ENCODE peak calls at places on chromosomes 4 and X, in ten cellular contexts. U, N, X, G, P, V, R, B, W and L are unnamed samples.

GRCh38 chr4:38489924-38490639 is 173.9 kb upstream of the KLF3 start:
- DNase-seq in P (peak), X (no peak), W (peak), V (no peak), U (no peak), N (peak), R (no peak), B (no peak), G (no peak), L (no peak)

GRCh38 chrX:97389761-97390192 is 506.1 kb downstream of the RPA4 start:
- DNase-seq in U (no peak), V (no peak), N (no peak), X (no peak), W (no peak), P (peak), B (no peak), G (peak), R (no peak), L (no peak)

GRCh38 chr4:116413222-116413621 is 672.2 kb downstream of the TRAM1L1 start:
- DNase-seq in U (no peak), R (no peak), N (no peak), B (no peak), X (no peak), P (no peak), V (no peak), W (no peak), G (no peak), L (no peak)

GRCh38 chr4:187098429-187098828 is 374.8 kb upstream of the FAT1 start:
- DNase-seq in P (no peak), W (no peak), R (no peak), B (no peak), V (no peak), G (no peak), N (no peak), U (no peak), X (no peak), L (no peak)

GRCh38 chrX:52509916-52510315 is 6.9 kb downstream of the XAGE1B start:
- DNase-seq in B (no peak), V (no peak), G (no peak), P (no peak), N (no peak), X (no peak), U (no peak), R (no peak), W (no peak), L (no peak)

GRCh38 chrX:32896132-32896531 is 315.2 kb downstream of the DMD start:
- DNase-seq in U (no peak), R (no peak), V (no peak), G (no peak), W (no peak), X (no peak), N (no peak), B (peak), P (no peak), L (no peak)

GRCh38 chr4:94472056-94472826 is 20.5 kb downstream of the PDLIM5 start:
- DNase-seq in B (no peak), V (no peak), X (no peak), P (peak), W (peak), G (no peak), U (no peak), N (no peak), R (no peak), L (no peak)

GRCh38 chr4:183141997-183142396 is 42.9 kb downstream of the WWC2 start:
- DNase-seq in U (no peak), N (no peak), W (no peak), R (no peak), G (no peak), V (no peak), P (no peak), B (no peak), X (no peak), L (no peak)

GRCh38 chr4:8355864-8356565 is 84.5 kb downstream of the ACOX3 start:
- DNase-seq in V (no peak), U (no peak), B (no peak), X (no peak), W (no peak), G (no peak), P (peak), N (no peak), R (no peak), L (peak)

GRCh38 chr4:113869743-113870375 is 108.3 kb upstream of the CAMK2D start:
- DNase-seq in R (no peak), G (peak), U (peak), W (peak), P (no peak), N (no peak), V (no peak), X (no peak), B (peak), L (peak)

GRCh38 chr4:24794916-24795665 is at the start of gene SOD3:
- DNase-seq in U (peak), R (peak), X (peak), W (peak), V (peak), N (peak), B (no peak), P (peak), G (no peak), L (peak)

GRCh38 chrX:55487143-55487542 is 2.5 kb downstream of the USP51 start:
- DNase-seq in B (no peak), X (no peak), R (no peak), W (no peak), V (no peak), U (no peak), G (no peak), P (no peak), N (no peak), L (no peak)

GRCh38 chr4:168765726-168766125 is 244.3 kb downstream of the CBR4 start:
- DNase-seq in B (no peak), R (no peak), X (no peak), N (peak), U (peak), G (no peak), V (peak), W (peak), P (peak), L (no peak)

GRCh38 chr4:56909083-56909981 is 1.6 kb downstream of the REST start:
- DNase-seq in G (no peak), X (peak), U (peak), W (peak), P (peak), B (peak), R (no peak), N (peak), V (peak), L (peak)

GRCh38 chr4:76955187-76955586 is 5.6 kb downstream of the SEPTIN11 start:
- DNase-seq in R (no peak), X (no peak), G (no peak), N (no peak), U (no peak), V (no peak), B (no peak), W (no peak), P (peak), L (no peak)

GRCh38 chr4:127623755-127624087 is 9.0 kb upstream of the INTU start:
- DNase-seq in N (no peak), P (peak), V (no peak), W (no peak), G (no peak), B (no peak), X (no peak), R (no peak), U (no peak), L (no peak)

GRCh38 chrX:103356023-103356798 is at the start of gene TCEAL9:
- DNase-seq in X (no peak), U (no peak), N (peak), P (peak), W (peak), B (no peak), R (peak), V (peak), G (peak), L (peak)

GRCh38 chrX:129781134-129782014 is 1.6 kb downstream of the SASH3 start:
- DNase-seq in P (no peak), B (peak), V (no peak), W (peak), R (no peak), G (no peak), X (no peak), U (no peak), N (peak), L (peak)

GRCh38 chrX:11739796-11740195 is 18.2 kb upstream of the MSL3 start:
- DNase-seq in X (no peak), B (no peak), R (no peak), G (no peak), N (no peak), W (no peak), U (no peak), P (no peak), V (no peak), L (no peak)

GRCh38 chrX:143635915-143636314 is at the start of gene SLITRK4:
- DNase-seq in U (no peak), X (peak), B (no peak), G (no peak), R (no peak), N (no peak), W (peak), P (peak), V (no peak), L (no peak)

GRCh38 chrX:67288958-67289641 is 254.7 kb upstream of the AR start:
- DNase-seq in U (no peak), B (no peak), V (no peak), G (no peak), W (no peak), P (no peak), X (no peak), N (no peak), R (peak), L (no peak)

GRCh38 chr4:15238720-15239119 is 189.1 kb upstream of the C1QTNF7 start:
- DNase-seq in R (no peak), W (peak), U (no peak), V (no peak), P (peak), X (peak), N (no peak), G (no peak), B (peak), L (no peak)

GRCh38 chrX:111395132-111395531 is 16.9 kb downstream of the DCX start:
- DNase-seq in G (no peak), B (no peak), N (no peak), U (no peak), W (no peak), X (no peak), R (no peak), P (no peak), V (no peak), L (no peak)

GRCh38 chrX:63652086-63652775 is 132.8 kb downstream of the ARHGEF9 start:
- DNase-seq in G (no peak), U (no peak), N (no peak), B (no peak), V (no peak), R (no peak), P (peak), W (no peak), X (no peak), L (no peak)

GRCh38 chr4:72743078-72743477 is 174.1 kb upstream of the ADAMTS3 start:
- DNase-seq in G (no peak), N (no peak), P (no peak), W (no peak), U (no peak), X (no peak), R (no peak), B (no peak), V (no peak), L (no peak)

GRCh38 chr4:180947421-180947820 is 1295.8 kb upstream of the TENM3 start:
- DNase-seq in U (no peak), V (no peak), W (no peak), B (peak), X (no peak), G (peak), N (no peak), P (peak), R (no peak), L (no peak)

GRCh38 chr4:28360681-28361080 is 1500.0 kb downstream of the STIM2 start:
- DNase-seq in P (no peak), X (no peak), G (no peak), V (no peak), R (no peak), W (no peak), B (no peak), N (no peak), U (no peak), L (no peak)

GRCh38 chr4:74796631-74797030 is 2.3 kb upstream of the BTC start:
- DNase-seq in V (no peak), U (no peak), P (no peak), X (no peak), R (no peak), G (no peak), B (no peak), N (no peak), W (no peak), L (no peak)

GRCh38 chr4:20026456-20026855 is 225.2 kb upstream of the SLIT2 start:
- DNase-seq in R (no peak), G (no peak), W (no peak), V (no peak), X (no peak), B (no peak), N (no peak), U (no peak), P (peak), L (no peak)

GRCh38 chrX:75156537-75156945 is 458 bp upstream of the ABCB7 start:
- DNase-seq in U (no peak), B (no peak), W (peak), N (no peak), X (no peak), G (no peak), V (no peak), R (no peak), P (peak), L (no peak)

GRCh38 chr4:11720292-11720691 is 291.6 kb upstream of the HS3ST1 start:
- DNase-seq in P (peak), N (no peak), R (no peak), W (peak), G (no peak), B (peak), V (no peak), X (no peak), U (no peak), L (no peak)

GRCh38 chr4:169810325-169811323 is 52.9 kb upstream of the HPF1 start:
- DNase-seq in V (peak), B (peak), U (no peak), R (no peak), N (no peak), W (peak), X (peak), P (peak), G (peak), L (no peak)
- H3K4me3 ChIP-seq in V (no peak), B (no peak), U (no peak), R (no peak), N (no peak), W (no peak), X (no peak), P (no peak), G (no peak), L (no peak)

GRCh38 chr4:156773648-156774357 is 197.8 kb downstream of the PDGFC start:
- DNase-seq in U (no peak), W (no peak), N (no peak), G (no peak), P (no peak), V (no peak), R (no peak), X (no peak), B (no peak), L (no peak)

GRCh38 chr4:156778093-156778492 is 193.5 kb downstream of the PDGFC start:
- DNase-seq in G (no peak), V (no peak), W (no peak), P (no peak), R (no peak), X (no peak), N (no peak), B (no peak), U (no peak), L (no peak)

GRCh38 chr4:156771171-156771837 is 200.3 kb downstream of the PDGFC start:
- DNase-seq in N (no peak), X (peak), R (no peak), P (peak), B (peak), W (no peak), V (peak), G (peak), U (peak), L (no peak)

GRCh38 chr4:156775803-156776202 is 195.8 kb downstream of the PDGFC start:
- DNase-seq in V (no peak), U (no peak), R (no peak), N (no peak), X (no peak), B (no peak), P (no peak), G (no peak), W (no peak), L (no peak)

GRCh38 chr4:156774422-156774821 is 197.2 kb downstream of the PDGFC start:
- DNase-seq in X (no peak), N (peak), G (no peak), V (peak), B (no peak), W (no peak), U (peak), P (peak), R (no peak), L (no peak)
- H3K4me3 ChIP-seq in X (no peak), N (no peak), G (no peak), V (no peak), B (no peak), W (no peak), U (peak), P (no peak), R (no peak), L (no peak)

DNA sequence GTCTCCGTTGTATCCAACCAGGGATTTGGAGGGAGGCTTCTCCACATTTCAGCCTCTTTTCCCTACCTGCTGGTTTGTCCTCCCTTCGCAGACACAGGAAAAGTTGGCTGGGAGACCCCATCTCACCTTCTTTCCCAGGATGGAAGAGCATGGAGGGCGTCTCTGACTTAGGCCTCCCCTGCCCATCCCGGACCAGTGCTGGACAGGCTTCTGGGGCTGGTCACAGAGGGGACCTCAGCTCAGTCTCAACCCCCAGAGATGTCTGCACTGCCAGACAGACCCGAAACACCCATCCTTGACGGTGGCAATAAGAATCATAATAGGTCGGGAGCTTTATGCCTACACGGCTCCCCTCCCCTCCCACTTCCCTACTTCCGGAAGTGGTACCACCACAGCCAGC is 1.6 kb downstream of the WFS1 start:
- DNase-seq in W (no peak), V (no peak), G (no peak), U (no peak), N (no peak), X (no peak), P (no peak), R (no peak), B (no peak), L (no peak)
- H3K4me3 ChIP-seq in W (no peak), V (no peak), G (peak), U (peak), N (no peak), X (no peak), P (no peak), R (peak), B (no peak), L (peak)

GRCh38 chrX:41108007-41108683 is 22.9 kb downstream of the USP9X start:
- DNase-seq in N (no peak), W (no peak), V (no peak), P (no peak), G (no peak), B (no peak), X (no peak), U (no peak), R (no peak), L (no peak)
- H3K4me3 ChIP-seq in N (no peak), W (no peak), V (no peak), P (no peak), G (no peak), B (no peak), X (no peak), U (no peak), R (no peak), L (no peak)

GRCh38 chr4:82515705-82516104 is 46.1 kb downstream of the TMEM150C start:
- DNase-seq in P (peak), W (no peak), R (peak), V (peak), B (no peak), U (no peak), G (no peak), N (peak), X (no peak), L (no peak)
- H3K4me3 ChIP-seq in P (no peak), W (no peak), R (no peak), V (no peak), B (no peak), U (no peak), G (no peak), N (no peak), X (no peak), L (no peak)

DNA sequence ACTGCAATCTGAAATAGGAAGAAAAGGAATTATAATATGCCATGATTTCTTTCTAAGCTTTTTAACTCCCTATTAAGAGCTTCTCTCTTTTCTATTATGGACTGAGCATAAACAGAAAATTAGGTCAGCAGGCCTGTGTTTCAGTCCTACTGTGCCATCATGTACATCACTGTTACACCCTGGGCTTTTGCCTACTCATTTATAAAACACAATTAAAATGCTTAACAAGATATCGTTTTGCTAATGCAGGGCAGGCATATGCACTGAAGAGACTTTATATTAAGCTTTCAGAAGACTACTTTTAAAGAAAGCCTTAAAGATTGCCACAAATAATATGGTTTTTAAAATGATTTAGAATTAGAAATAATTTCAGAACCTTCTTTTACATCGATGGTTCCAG is 828 bp upstream of the BBS12 start:
- DNase-seq in B (no peak), W (no peak), V (no peak), G (no peak), N (no peak), P (no peak), U (no peak), X (no peak), R (no peak), L (no peak)
- H3K4me3 ChIP-seq in B (no peak), W (no peak), V (no peak), G (peak), N (no peak), P (no peak), U (peak), X (no peak), R (peak), L (peak)

GRCh38 chrX:86154586-86154985 is 6.3 kb downstream of the DACH2 start:
- DNase-seq in B (no peak), R (no peak), U (no peak), N (no peak), X (no peak), W (no peak), P (no peak), G (no peak), V (no peak), L (no peak)

GRCh38 chrX:86146102-86146501 is 2.1 kb upstream of the DACH2 start:
- DNase-seq in P (no peak), R (no peak), N (no peak), U (no peak), V (no peak), W (no peak), X (no peak), G (no peak), B (no peak), L (no peak)

GRCh38 chrX:86148024-86148511 is at the start of gene DACH2:
- DNase-seq in R (peak), W (peak), X (peak), G (no peak), B (peak), V (peak), N (peak), U (peak), P (peak), L (peak)

GRCh38 chrX:86148594-86148993 is 343 bp downstream of the DACH2 start:
- DNase-seq in X (no peak), G (no peak), R (no peak), P (no peak), W (no peak), B (no peak), V (no peak), N (no peak), U (no peak), L (no peak)

GRCh38 chrX:86149089-86149488 is 838 bp downstream of the DACH2 start:
- DNase-seq in W (no peak), V (no peak), X (no peak), N (no peak), U (no peak), R (no peak), G (no peak), B (no peak), P (no peak), L (no peak)
- H3K4me3 ChIP-seq in W (no peak), V (no peak), X (peak), N (no peak), U (peak), R (peak), G (no peak), B (peak), P (no peak), L (peak)

GRCh38 chrX:38318196-38318595 is 9.1 kb downstream of the RPGR start:
- DNase-seq in R (no peak), G (no peak), X (no peak), U (no peak), V (no peak), P (peak), N (no peak), B (no peak), W (no peak), L (no peak)
- H3K4me3 ChIP-seq in R (no peak), G (no peak), X (no peak), U (no peak), V (no peak), P (no peak), N (no peak), B (no peak), W (no peak), L (no peak)

GRCh38 chrX:40267334-40268118 is 169.8 kb upstream of the BCOR start:
- DNase-seq in W (no peak), B (no peak), V (no peak), G (no peak), N (peak), U (no peak), P (no peak), X (no peak), R (peak), L (peak)
- H3K4me3 ChIP-seq in W (peak), B (peak), V (no peak), G (peak), N (peak), U (peak), P (peak), X (no peak), R (peak), L (peak)

DNA sequence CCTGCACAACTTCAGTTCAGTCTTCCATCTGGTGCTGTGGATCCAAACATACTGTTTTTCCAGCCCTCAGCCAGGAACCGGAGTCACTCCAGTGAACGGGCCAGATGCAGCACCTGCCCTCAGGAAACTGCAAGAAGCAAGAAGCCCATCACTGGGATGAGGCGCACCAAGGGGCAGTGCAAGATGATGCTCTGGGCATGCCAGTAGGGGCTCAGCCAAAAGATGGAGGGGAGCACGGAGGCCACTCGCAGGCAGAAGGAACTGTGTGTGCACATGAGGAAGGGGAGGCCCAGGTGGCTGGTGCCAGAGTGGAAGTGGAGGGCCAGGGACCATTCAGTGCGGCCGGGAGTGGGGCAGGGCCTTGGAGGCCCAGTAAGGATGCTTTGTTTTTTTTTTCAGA is 161.7 kb upstream of the MAMLD1 start:
- DNase-seq in N (no peak), V (no peak), W (no peak), P (no peak), B (no peak), G (no peak), U (no peak), X (no peak), R (no peak), L (no peak)
- H3K4me3 ChIP-seq in N (no peak), V (no peak), W (no peak), P (no peak), B (no peak), G (no peak), U (no peak), X (no peak), R (no peak), L (no peak)